ENCODE peak calls at places on chromosomes 1 and 21, in four cellular contexts. One of them, this sample, is unnamed.

GRCh38 chr1:247812637-247813036 is 11.3 kb downstream of the OR14A16 start:
- DNase-seq in HepG2: no peak
- DNase-seq in K562: no peak
- DNase-seq in H1: no peak
- DNase-seq in this sample: no peak

GRCh38 chr1:50851034-50851433 is 109.0 kb downstream of the FAF1 start:
- DNase-seq in HepG2: no peak
- DNase-seq in K562: no peak
- DNase-seq in H1: no peak
- DNase-seq in this sample: no peak

GRCh38 chr1:11784993-11785769 is 20.6 kb downstream of the MTHFR start:
- DNase-seq in HepG2: peak; percentile 64
- DNase-seq in K562: peak; percentile 94
- DNase-seq in H1: peak; percentile 84
- DNase-seq in this sample: no peak

GRCh38 chr1:175824079-175824478 is 80.7 kb upstream of the TNR start:
- DNase-seq in HepG2: no peak
- DNase-seq in K562: peak; percentile 29
- DNase-seq in H1: peak; percentile 50
- DNase-seq in this sample: no peak

GRCh38 chr1:59880001-59880400 is 46.6 kb downstream of the CYP2J2 start:
- DNase-seq in HepG2: no peak
- DNase-seq in K562: no peak
- DNase-seq in H1: no peak
- DNase-seq in this sample: no peak

GRCh38 chr1:235004276-235004675 is 124.4 kb downstream of the TOMM20 start:
- DNase-seq in HepG2: no peak
- DNase-seq in K562: no peak
- DNase-seq in H1: no peak
- DNase-seq in this sample: no peak

GRCh38 chr1:94926365-94926914 is 470 bp downstream of the CNN3 start:
- DNase-seq in HepG2: peak; percentile 36
- DNase-seq in K562: no peak
- DNase-seq in H1: no peak
- DNase-seq in this sample: no peak

GRCh38 chr1:8870605-8871538 is 7.6 kb downstream of the ENO1 start:
- DNase-seq in HepG2: no peak
- DNase-seq in K562: no peak
- DNase-seq in H1: no peak
- DNase-seq in this sample: no peak

GRCh38 chr1:89873250-89873649 is 52.4 kb downstream of the LRRC8D start:
- DNase-seq in HepG2: no peak
- DNase-seq in K562: no peak
- DNase-seq in H1: no peak
- DNase-seq in this sample: no peak

GRCh38 chr21:31656199-31657095 is 3.0 kb upstream of the SOD1 start:
- DNase-seq in HepG2: no peak
- DNase-seq in K562: no peak
- DNase-seq in H1: no peak
- DNase-seq in this sample: no peak

GRCh38 chr21:39168800-39169199 is 14.5 kb downstream of the PSMG1 start:
- DNase-seq in HepG2: no peak
- DNase-seq in K562: no peak
- DNase-seq in H1: no peak
- DNase-seq in this sample: no peak

GRCh38 chr1:236536540-236536939 is 12.8 kb downstream of the LGALS8 start:
- DNase-seq in HepG2: no peak
- DNase-seq in K562: no peak
- DNase-seq in H1: no peak
- DNase-seq in this sample: no peak

GRCh38 chr1:229221106-229222019 is 49.5 kb upstream of the RAB4A start:
- DNase-seq in HepG2: peak; percentile 98
- DNase-seq in K562: no peak
- DNase-seq in H1: no peak
- DNase-seq in this sample: no peak

GRCh38 chr1:100773444-100773843 is 53.9 kb downstream of the VCAM1 start:
- DNase-seq in HepG2: no peak
- DNase-seq in K562: no peak
- DNase-seq in H1: no peak
- DNase-seq in this sample: no peak

GRCh38 chr1:203217139-203217621 is 12.3 kb downstream of the CHIT1 start:
- DNase-seq in HepG2: no peak
- DNase-seq in K562: peak; percentile 30
- DNase-seq in H1: no peak
- DNase-seq in this sample: no peak

GRCh38 chr1:39754906-39755504 is 16.1 kb downstream of the OXCT2 start:
- DNase-seq in HepG2: no peak
- DNase-seq in K562: no peak
- DNase-seq in H1: no peak
- DNase-seq in this sample: no peak

GRCh38 chr1:217211484-217211883 is 419.4 kb downstream of the GPATCH2 start:
- DNase-seq in HepG2: no peak
- DNase-seq in K562: no peak
- DNase-seq in H1: no peak
- DNase-seq in this sample: no peak

GRCh38 chr1:48003741-48004503 is 6.7 kb upstream of the TRABD2B start:
- DNase-seq in HepG2: no peak
- DNase-seq in K562: no peak
- DNase-seq in H1: no peak
- DNase-seq in this sample: no peak

GRCh38 chr21:43308511-43309283 is 118.2 kb downstream of the SIK1 start:
- DNase-seq in HepG2: no peak
- DNase-seq in K562: no peak
- DNase-seq in H1: no peak
- DNase-seq in this sample: no peak

GRCh38 chr1:235843458-235843857 is 23.2 kb downstream of the LYST start:
- DNase-seq in HepG2: peak; percentile 44
- DNase-seq in K562: peak; percentile 16
- DNase-seq in H1: no peak
- DNase-seq in this sample: no peak

GRCh38 chr1:38727629-38728175 is 131.9 kb downstream of the RRAGC start:
- DNase-seq in HepG2: no peak
- DNase-seq in K562: no peak
- DNase-seq in H1: no peak
- DNase-seq in this sample: no peak

GRCh38 chr1:16026723-16027484 is 5.1 kb downstream of the CLCNKA start:
- DNase-seq in HepG2: no peak
- DNase-seq in K562: peak; percentile 88
- DNase-seq in H1: peak; percentile 87
- DNase-seq in this sample: no peak

GRCh38 chr1:67766117-67766978 is 66.9 kb downstream of the GNG12 start:
- DNase-seq in HepG2: no peak
- DNase-seq in K562: peak; percentile 43
- DNase-seq in H1: no peak
- DNase-seq in this sample: no peak

GRCh38 chr1:15352122-15352957 is 57.3 kb upstream of the EFHD2 start:
- DNase-seq in HepG2: peak; percentile 80
- DNase-seq in K562: peak; percentile 60
- DNase-seq in H1: no peak
- DNase-seq in this sample: no peak

GRCh38 chr1:156146749-156147405 is 6.5 kb upstream of the SEMA4A start:
- DNase-seq in HepG2: no peak
- DNase-seq in K562: no peak
- DNase-seq in H1: no peak
- DNase-seq in this sample: no peak

GRCh38 chr1:194341587-194341986 is 1155.2 kb upstream of the B3GALT2 start:
- DNase-seq in HepG2: no peak
- DNase-seq in K562: no peak
- DNase-seq in H1: no peak
- DNase-seq in this sample: no peak

GRCh38 chr1:19799877-19800804 is at the start of gene TMCO4:
- DNase-seq in HepG2: peak; percentile 25
- DNase-seq in K562: no peak
- DNase-seq in H1: no peak
- DNase-seq in this sample: no peak

GRCh38 chr1:75707191-75707590 is 17.3 kb upstream of the ACADM start:
- DNase-seq in HepG2: peak; percentile 8
- DNase-seq in K562: no peak
- DNase-seq in H1: no peak
- DNase-seq in this sample: no peak

GRCh38 chr1:214272964-214273533 is 7.9 kb upstream of the SMYD2 start:
- DNase-seq in HepG2: no peak
- DNase-seq in K562: no peak
- DNase-seq in H1: no peak
- DNase-seq in this sample: no peak

GRCh38 chr21:42460391-42461184 is 35.4 kb downstream of the RSPH1 start:
- DNase-seq in HepG2: no peak
- DNase-seq in K562: no peak
- DNase-seq in H1: no peak
- DNase-seq in this sample: peak; percentile 83

GRCh38 chr1:61951731-61952585 is 209.7 kb downstream of the PATJ start:
- DNase-seq in HepG2: no peak
- DNase-seq in K562: no peak
- DNase-seq in H1: no peak
- DNase-seq in this sample: no peak

GRCh38 chr1:27772932-27773731 is at the start of gene STX12:
- DNase-seq in HepG2: peak; percentile 95
- DNase-seq in K562: peak; percentile 100
- DNase-seq in H1: peak; percentile 96
- DNase-seq in this sample: peak; percentile 100

DNA sequence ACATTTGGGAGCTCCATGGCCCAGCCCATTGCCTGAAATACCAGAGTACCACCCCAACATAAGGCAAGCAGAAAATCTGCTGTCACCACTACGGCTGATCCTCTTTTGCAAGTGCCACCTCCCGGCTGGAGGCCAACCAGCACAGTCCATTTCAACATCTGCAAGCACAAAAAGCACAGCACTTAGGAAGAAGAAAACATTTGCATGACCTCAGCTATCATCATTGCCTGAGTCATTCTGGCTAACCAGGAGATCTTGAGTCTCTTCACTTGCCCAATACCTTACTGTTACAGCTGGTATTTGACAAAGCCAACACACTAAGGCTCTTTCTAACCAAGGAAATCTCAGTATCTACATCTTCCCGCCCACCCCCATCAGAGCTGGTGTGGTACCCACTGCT is 55.9 kb downstream of the NEK7 start:
- DNase-seq in HepG2: no peak
- DNase-seq in K562: no peak
- DNase-seq in H1: no peak
- DNase-seq in this sample: no peak
- TF ChIP-seq CTCF in HepG2: no peak
- TF ChIP-seq CTCF in K562: no peak
- TF ChIP-seq CTCF in H1: no peak
- TF ChIP-seq CTCF in this sample: no peak

DNA sequence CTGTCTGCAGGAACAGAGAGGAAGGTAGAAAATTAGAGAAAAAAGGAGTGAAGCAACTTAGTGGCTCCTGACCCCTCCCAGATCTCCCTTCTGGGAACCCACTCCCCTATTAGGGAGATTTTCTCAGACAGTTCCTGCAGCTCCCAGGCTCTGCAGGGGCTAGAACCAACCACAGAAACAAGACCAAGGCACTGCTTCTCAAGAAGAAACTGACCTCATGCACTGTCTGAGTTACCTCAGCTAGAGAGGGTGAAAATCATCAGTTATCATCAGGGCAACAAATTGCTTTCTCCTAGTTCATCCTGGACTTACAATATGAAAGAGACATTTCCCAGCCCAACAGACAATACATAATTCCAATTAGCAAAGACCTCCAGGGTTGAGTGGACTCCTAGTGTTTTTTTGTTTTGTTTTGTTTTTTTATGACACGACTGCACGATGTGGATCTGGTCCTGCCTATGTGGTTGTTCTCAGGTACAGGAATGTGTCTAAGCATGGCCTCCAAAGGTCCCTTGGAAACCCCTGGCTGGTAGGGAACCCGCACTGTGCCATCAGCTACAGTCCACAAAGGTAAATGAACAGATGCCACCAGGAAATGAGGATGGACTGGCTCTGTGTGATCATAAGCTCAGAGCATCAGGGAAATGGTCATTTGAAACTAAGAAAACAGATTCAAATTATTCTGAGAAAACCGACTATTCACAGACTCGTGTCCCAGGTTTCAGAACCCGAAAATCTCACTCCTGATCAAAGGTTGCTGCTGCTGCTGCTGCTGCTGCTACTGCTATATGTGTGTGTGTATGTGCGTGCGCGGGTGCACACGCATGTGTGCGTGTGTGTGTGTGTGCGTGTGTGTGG is 65.3 kb downstream of the LAMC2 start:
- DNase-seq in HepG2: no peak
- DNase-seq in K562: no peak
- DNase-seq in H1: no peak
- DNase-seq in this sample: no peak
- TF ChIP-seq CBX5 in HepG2: no peak
- TF ChIP-seq CBX5 in K562: no peak
- TF ChIP-seq CBX5 in H1: no peak
- TF ChIP-seq CBX5 in this sample: no peak

GRCh38 chr1:243409284-243409683 is 153.4 kb downstream of the SDCCAG8 start:
- DNase-seq in HepG2: peak; percentile 2
- DNase-seq in K562: no peak
- DNase-seq in H1: no peak
- DNase-seq in this sample: no peak
- TF ChIP-seq CTCF in HepG2: no peak
- TF ChIP-seq CTCF in K562: peak; percentile 44
- TF ChIP-seq CTCF in H1: peak; percentile 52
- TF ChIP-seq CTCF in this sample: peak; percentile 14

GRCh38 chr1:155139895-155140629 is at the start of gene DPM3:
- DNase-seq in HepG2: peak; percentile 71
- DNase-seq in K562: peak; percentile 87
- DNase-seq in H1: no peak
- DNase-seq in this sample: no peak
- TF ChIP-seq CBX5 in HepG2: peak; percentile 61
- TF ChIP-seq CBX5 in K562: no peak
- TF ChIP-seq CBX5 in H1: no peak
- TF ChIP-seq CBX5 in this sample: no peak

GRCh38 chr1:212597495-212597894 is 11.1 kb upstream of the ATF3 start:
- DNase-seq in HepG2: no peak
- DNase-seq in K562: no peak
- DNase-seq in H1: no peak
- DNase-seq in this sample: no peak

GRCh38 chr1:212595229-212595628 is 13.3 kb upstream of the ATF3 start:
- DNase-seq in HepG2: no peak
- DNase-seq in K562: no peak
- DNase-seq in H1: no peak
- DNase-seq in this sample: no peak

GRCh38 chr1:212595787-212596714 is 12.5 kb upstream of the ATF3 start:
- DNase-seq in HepG2: peak; percentile 73
- DNase-seq in K562: peak; percentile 73
- DNase-seq in H1: no peak
- DNase-seq in this sample: peak; percentile 90

GRCh38 chr1:212594640-212595039 is 13.9 kb upstream of the ATF3 start:
- DNase-seq in HepG2: no peak
- DNase-seq in K562: no peak
- DNase-seq in H1: no peak
- DNase-seq in this sample: no peak

DNA sequence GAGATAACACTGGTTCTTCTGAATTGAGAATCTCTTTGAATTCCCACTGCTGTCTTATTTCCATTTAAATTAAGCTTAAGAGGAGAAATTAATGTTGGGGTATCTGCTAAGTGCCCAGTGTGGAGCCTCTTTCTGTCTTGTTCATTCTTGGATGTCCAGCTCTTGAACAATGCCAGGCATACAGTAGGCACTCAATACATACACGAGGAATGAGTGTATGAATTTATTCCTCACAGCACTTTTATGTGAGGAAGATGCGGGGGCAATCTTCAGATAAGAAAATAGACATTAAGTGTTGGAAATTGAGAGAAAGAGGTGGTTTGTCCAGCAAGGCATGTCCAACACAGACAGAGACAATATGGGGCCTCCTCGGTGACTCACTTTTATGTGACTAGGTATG is 11.8 kb upstream of the ATF3 start:
- DNase-seq in HepG2: no peak
- DNase-seq in K562: no peak
- DNase-seq in H1: no peak
- DNase-seq in this sample: no peak
- TF ChIP-seq CTCF in HepG2: no peak
- TF ChIP-seq CTCF in K562: no peak
- TF ChIP-seq CTCF in H1: no peak
- TF ChIP-seq CTCF in this sample: no peak